ENCODE peak calls at places on chromosomes 1 and 21, in ten cellular contexts. One of them, this sample, is unnamed.

GRCh38 chr1:98325646-98326441 is 335.7 kb upstream of the SNX7 start:
- DNase-seq in sigmoid colon: peak
- DNase-seq in CD4-positive, alpha-beta memory T cell: no peak
- DNase-seq in CD8-positive, alpha-beta memory T cell: no peak
- DNase-seq in adipocyte: peak
- DNase-seq in activated CD4-positive, alpha-beta T cell treated with anti-CD3 and anti-CD28 coated beads, Interleukin-2, amount 10 ng/mL, durations not matched to agents 7 days and 5 days: no peak
- DNase-seq in pancreas: peak
- DNase-seq in HFFc6: peak
- DNase-seq in activated T-cell treated with anti-CD3 and anti-CD28 coated beads, Interleukin-2, amount 50 U/mL, for 72 hours: no peak
- DNase-seq in LoVo: peak
- DNase-seq in this sample: peak

GRCh38 chr1:7755448-7755847 is 15.6 kb upstream of the VAMP3 start:
- DNase-seq in adipocyte: peak
- DNase-seq in pancreas: no peak
- DNase-seq in activated CD4-positive, alpha-beta T cell treated with anti-CD3 and anti-CD28 coated beads, Interleukin-2, amount 10 ng/mL, durations not matched to agents 7 days and 5 days: no peak
- DNase-seq in activated T-cell treated with anti-CD3 and anti-CD28 coated beads, Interleukin-2, amount 50 U/mL, for 72 hours: no peak
- DNase-seq in sigmoid colon: no peak
- DNase-seq in HFFc6: peak
- DNase-seq in CD8-positive, alpha-beta memory T cell: no peak
- DNase-seq in CD4-positive, alpha-beta memory T cell: no peak
- DNase-seq in LoVo: no peak
- DNase-seq in this sample: peak

GRCh38 chr1:87814573-87814972 is 485.9 kb downstream of the LMO4 start:
- DNase-seq in activated CD4-positive, alpha-beta T cell treated with anti-CD3 and anti-CD28 coated beads, Interleukin-2, amount 10 ng/mL, durations not matched to agents 7 days and 5 days: no peak
- DNase-seq in adipocyte: no peak
- DNase-seq in CD4-positive, alpha-beta memory T cell: no peak
- DNase-seq in LoVo: no peak
- DNase-seq in CD8-positive, alpha-beta memory T cell: no peak
- DNase-seq in pancreas: no peak
- DNase-seq in sigmoid colon: no peak
- DNase-seq in activated T-cell treated with anti-CD3 and anti-CD28 coated beads, Interleukin-2, amount 50 U/mL, for 72 hours: no peak
- DNase-seq in HFFc6: no peak
- DNase-seq in this sample: no peak

GRCh38 chr1:107535091-107535490 is 394.3 kb downstream of the NTNG1 start:
- DNase-seq in pancreas: no peak
- DNase-seq in activated T-cell treated with anti-CD3 and anti-CD28 coated beads, Interleukin-2, amount 50 U/mL, for 72 hours: no peak
- DNase-seq in LoVo: no peak
- DNase-seq in HFFc6: no peak
- DNase-seq in activated CD4-positive, alpha-beta T cell treated with anti-CD3 and anti-CD28 coated beads, Interleukin-2, amount 10 ng/mL, durations not matched to agents 7 days and 5 days: no peak
- DNase-seq in CD4-positive, alpha-beta memory T cell: no peak
- DNase-seq in sigmoid colon: no peak
- DNase-seq in CD8-positive, alpha-beta memory T cell: no peak
- DNase-seq in adipocyte: no peak
- DNase-seq in this sample: no peak

GRCh38 chr1:151401125-151401788 is 1.9 kb downstream of the PSMB4 start:
- DNase-seq in pancreas: no peak
- DNase-seq in CD8-positive, alpha-beta memory T cell: no peak
- DNase-seq in activated CD4-positive, alpha-beta T cell treated with anti-CD3 and anti-CD28 coated beads, Interleukin-2, amount 10 ng/mL, durations not matched to agents 7 days and 5 days: no peak
- DNase-seq in sigmoid colon: no peak
- DNase-seq in CD4-positive, alpha-beta memory T cell: no peak
- DNase-seq in LoVo: no peak
- DNase-seq in adipocyte: peak
- DNase-seq in activated T-cell treated with anti-CD3 and anti-CD28 coated beads, Interleukin-2, amount 50 U/mL, for 72 hours: no peak
- DNase-seq in HFFc6: peak
- DNase-seq in this sample: no peak

GRCh38 chr1:71509051-71509595 is 428.3 kb upstream of the ZRANB2 start:
- DNase-seq in adipocyte: no peak
- DNase-seq in sigmoid colon: no peak
- DNase-seq in pancreas: no peak
- DNase-seq in activated T-cell treated with anti-CD3 and anti-CD28 coated beads, Interleukin-2, amount 50 U/mL, for 72 hours: no peak
- DNase-seq in CD8-positive, alpha-beta memory T cell: no peak
- DNase-seq in CD4-positive, alpha-beta memory T cell: no peak
- DNase-seq in LoVo: no peak
- DNase-seq in HFFc6: peak
- DNase-seq in activated CD4-positive, alpha-beta T cell treated with anti-CD3 and anti-CD28 coated beads, Interleukin-2, amount 10 ng/mL, durations not matched to agents 7 days and 5 days: no peak
- DNase-seq in this sample: no peak

GRCh38 chr1:119673171-119673940 is 25.3 kb upstream of the ZNF697 start:
- DNase-seq in CD8-positive, alpha-beta memory T cell: no peak
- DNase-seq in sigmoid colon: no peak
- DNase-seq in activated CD4-positive, alpha-beta T cell treated with anti-CD3 and anti-CD28 coated beads, Interleukin-2, amount 10 ng/mL, durations not matched to agents 7 days and 5 days: no peak
- DNase-seq in pancreas: no peak
- DNase-seq in CD4-positive, alpha-beta memory T cell: no peak
- DNase-seq in LoVo: no peak
- DNase-seq in activated T-cell treated with anti-CD3 and anti-CD28 coated beads, Interleukin-2, amount 50 U/mL, for 72 hours: no peak
- DNase-seq in HFFc6: no peak
- DNase-seq in adipocyte: no peak
- DNase-seq in this sample: peak

GRCh38 chr21:39750670-39751069 is 5.7 kb downstream of the IGSF5 start:
- DNase-seq in adipocyte: no peak
- DNase-seq in HFFc6: no peak
- DNase-seq in sigmoid colon: no peak
- DNase-seq in activated CD4-positive, alpha-beta T cell treated with anti-CD3 and anti-CD28 coated beads, Interleukin-2, amount 10 ng/mL, durations not matched to agents 7 days and 5 days: no peak
- DNase-seq in activated T-cell treated with anti-CD3 and anti-CD28 coated beads, Interleukin-2, amount 50 U/mL, for 72 hours: no peak
- DNase-seq in LoVo: no peak
- DNase-seq in pancreas: no peak
- DNase-seq in CD4-positive, alpha-beta memory T cell: no peak
- DNase-seq in CD8-positive, alpha-beta memory T cell: no peak
- DNase-seq in this sample: no peak

GRCh38 chr1:86429830-86430229 is 5.9 kb downstream of the CLCA2 start:
- DNase-seq in sigmoid colon: peak
- DNase-seq in activated CD4-positive, alpha-beta T cell treated with anti-CD3 and anti-CD28 coated beads, Interleukin-2, amount 10 ng/mL, durations not matched to agents 7 days and 5 days: no peak
- DNase-seq in pancreas: peak
- DNase-seq in HFFc6: peak
- DNase-seq in LoVo: no peak
- DNase-seq in adipocyte: peak
- DNase-seq in CD4-positive, alpha-beta memory T cell: no peak
- DNase-seq in activated T-cell treated with anti-CD3 and anti-CD28 coated beads, Interleukin-2, amount 50 U/mL, for 72 hours: no peak
- DNase-seq in CD8-positive, alpha-beta memory T cell: no peak
- DNase-seq in this sample: peak

GRCh38 chr1:72184099-72184695 is 98.1 kb downstream of the NEGR1 start:
- DNase-seq in pancreas: no peak
- DNase-seq in LoVo: no peak
- DNase-seq in CD8-positive, alpha-beta memory T cell: no peak
- DNase-seq in sigmoid colon: no peak
- DNase-seq in HFFc6: no peak
- DNase-seq in activated T-cell treated with anti-CD3 and anti-CD28 coated beads, Interleukin-2, amount 50 U/mL, for 72 hours: no peak
- DNase-seq in activated CD4-positive, alpha-beta T cell treated with anti-CD3 and anti-CD28 coated beads, Interleukin-2, amount 10 ng/mL, durations not matched to agents 7 days and 5 days: no peak
- DNase-seq in adipocyte: peak
- DNase-seq in CD4-positive, alpha-beta memory T cell: no peak
- DNase-seq in this sample: no peak

GRCh38 chr1:88685239-88685604 is 1.1 kb downstream of the PKN2 start:
- DNase-seq in CD4-positive, alpha-beta memory T cell: no peak
- DNase-seq in activated T-cell treated with anti-CD3 and anti-CD28 coated beads, Interleukin-2, amount 50 U/mL, for 72 hours: peak
- DNase-seq in HFFc6: peak
- DNase-seq in adipocyte: peak
- DNase-seq in activated CD4-positive, alpha-beta T cell treated with anti-CD3 and anti-CD28 coated beads, Interleukin-2, amount 10 ng/mL, durations not matched to agents 7 days and 5 days: peak
- DNase-seq in pancreas: no peak
- DNase-seq in LoVo: no peak
- DNase-seq in sigmoid colon: no peak
- DNase-seq in CD8-positive, alpha-beta memory T cell: no peak
- DNase-seq in this sample: no peak

GRCh38 chr1:215719569-215719968 is 152.5 kb downstream of the KCTD3 start:
- DNase-seq in activated CD4-positive, alpha-beta T cell treated with anti-CD3 and anti-CD28 coated beads, Interleukin-2, amount 10 ng/mL, durations not matched to agents 7 days and 5 days: no peak
- DNase-seq in adipocyte: no peak
- DNase-seq in activated T-cell treated with anti-CD3 and anti-CD28 coated beads, Interleukin-2, amount 50 U/mL, for 72 hours: no peak
- DNase-seq in LoVo: no peak
- DNase-seq in pancreas: no peak
- DNase-seq in CD4-positive, alpha-beta memory T cell: no peak
- DNase-seq in CD8-positive, alpha-beta memory T cell: no peak
- DNase-seq in sigmoid colon: no peak
- DNase-seq in HFFc6: peak
- DNase-seq in this sample: no peak

GRCh38 chr1:154418062-154418897 is 13.1 kb downstream of the IL6R start:
- DNase-seq in CD4-positive, alpha-beta memory T cell: no peak
- DNase-seq in CD8-positive, alpha-beta memory T cell: no peak
- DNase-seq in adipocyte: no peak
- DNase-seq in HFFc6: no peak
- DNase-seq in sigmoid colon: no peak
- DNase-seq in LoVo: peak
- DNase-seq in activated T-cell treated with anti-CD3 and anti-CD28 coated beads, Interleukin-2, amount 50 U/mL, for 72 hours: peak
- DNase-seq in activated CD4-positive, alpha-beta T cell treated with anti-CD3 and anti-CD28 coated beads, Interleukin-2, amount 10 ng/mL, durations not matched to agents 7 days and 5 days: no peak
- DNase-seq in pancreas: peak
- DNase-seq in this sample: peak

GRCh38 chr1:51969038-51969705 is 21.3 kb downstream of the RAB3B start:
- DNase-seq in CD4-positive, alpha-beta memory T cell: no peak
- DNase-seq in adipocyte: peak
- DNase-seq in LoVo: no peak
- DNase-seq in activated CD4-positive, alpha-beta T cell treated with anti-CD3 and anti-CD28 coated beads, Interleukin-2, amount 10 ng/mL, durations not matched to agents 7 days and 5 days: no peak
- DNase-seq in sigmoid colon: no peak
- DNase-seq in activated T-cell treated with anti-CD3 and anti-CD28 coated beads, Interleukin-2, amount 50 U/mL, for 72 hours: no peak
- DNase-seq in pancreas: no peak
- DNase-seq in CD8-positive, alpha-beta memory T cell: no peak
- DNase-seq in HFFc6: peak
- DNase-seq in this sample: no peak

GRCh38 chr1:220241072-220241663 is 31.1 kb downstream of the RAB3GAP2 start:
- DNase-seq in activated CD4-positive, alpha-beta T cell treated with anti-CD3 and anti-CD28 coated beads, Interleukin-2, amount 10 ng/mL, durations not matched to agents 7 days and 5 days: no peak
- DNase-seq in activated T-cell treated with anti-CD3 and anti-CD28 coated beads, Interleukin-2, amount 50 U/mL, for 72 hours: no peak
- DNase-seq in CD8-positive, alpha-beta memory T cell: no peak
- DNase-seq in CD4-positive, alpha-beta memory T cell: no peak
- DNase-seq in LoVo: no peak
- DNase-seq in sigmoid colon: no peak
- DNase-seq in HFFc6: no peak
- DNase-seq in pancreas: no peak
- DNase-seq in adipocyte: no peak
- DNase-seq in this sample: no peak

GRCh38 chr21:31354604-31355443 is 10.8 kb upstream of the TIAM1 start:
- DNase-seq in CD8-positive, alpha-beta memory T cell: peak
- DNase-seq in HFFc6: no peak
- DNase-seq in activated T-cell treated with anti-CD3 and anti-CD28 coated beads, Interleukin-2, amount 50 U/mL, for 72 hours: peak
- DNase-seq in activated CD4-positive, alpha-beta T cell treated with anti-CD3 and anti-CD28 coated beads, Interleukin-2, amount 10 ng/mL, durations not matched to agents 7 days and 5 days: peak
- DNase-seq in LoVo: peak
- DNase-seq in pancreas: no peak
- DNase-seq in CD4-positive, alpha-beta memory T cell: peak
- DNase-seq in sigmoid colon: no peak
- DNase-seq in adipocyte: peak
- DNase-seq in this sample: peak

GRCh38 chr1:98276514-98276913 is 355.7 kb upstream of the DPYD start:
- DNase-seq in pancreas: no peak
- DNase-seq in adipocyte: no peak
- DNase-seq in LoVo: no peak
- DNase-seq in activated T-cell treated with anti-CD3 and anti-CD28 coated beads, Interleukin-2, amount 50 U/mL, for 72 hours: no peak
- DNase-seq in sigmoid colon: no peak
- DNase-seq in HFFc6: no peak
- DNase-seq in CD4-positive, alpha-beta memory T cell: no peak
- DNase-seq in CD8-positive, alpha-beta memory T cell: no peak
- DNase-seq in activated CD4-positive, alpha-beta T cell treated with anti-CD3 and anti-CD28 coated beads, Interleukin-2, amount 10 ng/mL, durations not matched to agents 7 days and 5 days: no peak
- DNase-seq in this sample: no peak

GRCh38 chr1:186327331-186327730 is 47.7 kb downstream of the TPR start:
- DNase-seq in adipocyte: no peak
- DNase-seq in activated CD4-positive, alpha-beta T cell treated with anti-CD3 and anti-CD28 coated beads, Interleukin-2, amount 10 ng/mL, durations not matched to agents 7 days and 5 days: no peak
- DNase-seq in LoVo: no peak
- DNase-seq in sigmoid colon: no peak
- DNase-seq in CD8-positive, alpha-beta memory T cell: no peak
- DNase-seq in activated T-cell treated with anti-CD3 and anti-CD28 coated beads, Interleukin-2, amount 50 U/mL, for 72 hours: no peak
- DNase-seq in HFFc6: no peak
- DNase-seq in pancreas: no peak
- DNase-seq in CD4-positive, alpha-beta memory T cell: no peak
- DNase-seq in this sample: no peak

GRCh38 chr21:29232601-29233541 is 65.9 kb upstream of the BACH1 start:
- DNase-seq in CD8-positive, alpha-beta memory T cell: no peak
- DNase-seq in activated T-cell treated with anti-CD3 and anti-CD28 coated beads, Interleukin-2, amount 50 U/mL, for 72 hours: peak
- DNase-seq in CD4-positive, alpha-beta memory T cell: no peak
- DNase-seq in activated CD4-positive, alpha-beta T cell treated with anti-CD3 and anti-CD28 coated beads, Interleukin-2, amount 10 ng/mL, durations not matched to agents 7 days and 5 days: no peak
- DNase-seq in adipocyte: peak
- DNase-seq in HFFc6: peak
- DNase-seq in LoVo: peak
- DNase-seq in pancreas: no peak
- DNase-seq in sigmoid colon: no peak
- DNase-seq in this sample: no peak

GRCh38 chr1:208068908-208069307 is 158.0 kb upstream of the CD34 start:
- DNase-seq in CD8-positive, alpha-beta memory T cell: no peak
- DNase-seq in adipocyte: no peak
- DNase-seq in sigmoid colon: no peak
- DNase-seq in CD4-positive, alpha-beta memory T cell: no peak
- DNase-seq in pancreas: no peak
- DNase-seq in activated CD4-positive, alpha-beta T cell treated with anti-CD3 and anti-CD28 coated beads, Interleukin-2, amount 10 ng/mL, durations not matched to agents 7 days and 5 days: no peak
- DNase-seq in activated T-cell treated with anti-CD3 and anti-CD28 coated beads, Interleukin-2, amount 50 U/mL, for 72 hours: no peak
- DNase-seq in LoVo: no peak
- DNase-seq in HFFc6: no peak
- DNase-seq in this sample: no peak

GRCh38 chr1:37028981-37029617 is 5.2 kb downstream of the GRIK3 start:
- DNase-seq in sigmoid colon: no peak
- DNase-seq in CD8-positive, alpha-beta memory T cell: no peak
- DNase-seq in activated CD4-positive, alpha-beta T cell treated with anti-CD3 and anti-CD28 coated beads, Interleukin-2, amount 10 ng/mL, durations not matched to agents 7 days and 5 days: no peak
- DNase-seq in adipocyte: no peak
- DNase-seq in activated T-cell treated with anti-CD3 and anti-CD28 coated beads, Interleukin-2, amount 50 U/mL, for 72 hours: no peak
- DNase-seq in HFFc6: no peak
- DNase-seq in CD4-positive, alpha-beta memory T cell: no peak
- DNase-seq in LoVo: no peak
- DNase-seq in pancreas: no peak
- DNase-seq in this sample: no peak

GRCh38 chr1:187313115-187313514 is 484.4 kb downstream of the PLA2G4A start:
- DNase-seq in activated T-cell treated with anti-CD3 and anti-CD28 coated beads, Interleukin-2, amount 50 U/mL, for 72 hours: no peak
- DNase-seq in CD8-positive, alpha-beta memory T cell: no peak
- DNase-seq in adipocyte: no peak
- DNase-seq in pancreas: no peak
- DNase-seq in activated CD4-positive, alpha-beta T cell treated with anti-CD3 and anti-CD28 coated beads, Interleukin-2, amount 10 ng/mL, durations not matched to agents 7 days and 5 days: no peak
- DNase-seq in CD4-positive, alpha-beta memory T cell: no peak
- DNase-seq in HFFc6: no peak
- DNase-seq in sigmoid colon: no peak
- DNase-seq in LoVo: no peak
- DNase-seq in this sample: no peak

GRCh38 chr1:84750110-84750509 is 59.8 kb upstream of the SSX2IP start:
- DNase-seq in adipocyte: no peak
- DNase-seq in CD4-positive, alpha-beta memory T cell: no peak
- DNase-seq in CD8-positive, alpha-beta memory T cell: no peak
- DNase-seq in pancreas: no peak
- DNase-seq in activated CD4-positive, alpha-beta T cell treated with anti-CD3 and anti-CD28 coated beads, Interleukin-2, amount 10 ng/mL, durations not matched to agents 7 days and 5 days: no peak
- DNase-seq in LoVo: no peak
- DNase-seq in HFFc6: peak
- DNase-seq in sigmoid colon: no peak
- DNase-seq in activated T-cell treated with anti-CD3 and anti-CD28 coated beads, Interleukin-2, amount 50 U/mL, for 72 hours: no peak
- DNase-seq in this sample: no peak

GRCh38 chr1:20371411-20371810 is 80.7 kb downstream of the VWA5B1 start:
- DNase-seq in sigmoid colon: peak
- DNase-seq in adipocyte: peak
- DNase-seq in CD4-positive, alpha-beta memory T cell: no peak
- DNase-seq in CD8-positive, alpha-beta memory T cell: no peak
- DNase-seq in pancreas: no peak
- DNase-seq in HFFc6: no peak
- DNase-seq in activated CD4-positive, alpha-beta T cell treated with anti-CD3 and anti-CD28 coated beads, Interleukin-2, amount 10 ng/mL, durations not matched to agents 7 days and 5 days: no peak
- DNase-seq in activated T-cell treated with anti-CD3 and anti-CD28 coated beads, Interleukin-2, amount 50 U/mL, for 72 hours: no peak
- DNase-seq in LoVo: no peak
- DNase-seq in this sample: no peak

GRCh38 chr21:42562258-42562657 is 48.6 kb downstream of the SLC37A1 start:
- DNase-seq in CD8-positive, alpha-beta memory T cell: no peak
- DNase-seq in adipocyte: no peak
- DNase-seq in pancreas: no peak
- DNase-seq in LoVo: no peak
- DNase-seq in activated T-cell treated with anti-CD3 and anti-CD28 coated beads, Interleukin-2, amount 50 U/mL, for 72 hours: no peak
- DNase-seq in sigmoid colon: no peak
- DNase-seq in HFFc6: no peak
- DNase-seq in activated CD4-positive, alpha-beta T cell treated with anti-CD3 and anti-CD28 coated beads, Interleukin-2, amount 10 ng/mL, durations not matched to agents 7 days and 5 days: no peak
- DNase-seq in CD4-positive, alpha-beta memory T cell: no peak
- DNase-seq in this sample: no peak

GRCh38 chr1:232591344-232591743 is 38.6 kb downstream of the SIPA1L2 start:
- DNase-seq in CD4-positive, alpha-beta memory T cell: no peak
- DNase-seq in CD8-positive, alpha-beta memory T cell: no peak
- DNase-seq in pancreas: no peak
- DNase-seq in HFFc6: no peak
- DNase-seq in activated CD4-positive, alpha-beta T cell treated with anti-CD3 and anti-CD28 coated beads, Interleukin-2, amount 10 ng/mL, durations not matched to agents 7 days and 5 days: no peak
- DNase-seq in sigmoid colon: no peak
- DNase-seq in adipocyte: no peak
- DNase-seq in activated T-cell treated with anti-CD3 and anti-CD28 coated beads, Interleukin-2, amount 50 U/mL, for 72 hours: no peak
- DNase-seq in LoVo: no peak
- DNase-seq in this sample: no peak

GRCh38 chr1:29782846-29783500 is 546.7 kb downstream of the PTPRU start:
- DNase-seq in pancreas: no peak
- DNase-seq in HFFc6: no peak
- DNase-seq in adipocyte: no peak
- DNase-seq in sigmoid colon: no peak
- DNase-seq in activated CD4-positive, alpha-beta T cell treated with anti-CD3 and anti-CD28 coated beads, Interleukin-2, amount 10 ng/mL, durations not matched to agents 7 days and 5 days: no peak
- DNase-seq in LoVo: no peak
- DNase-seq in CD4-positive, alpha-beta memory T cell: no peak
- DNase-seq in CD8-positive, alpha-beta memory T cell: no peak
- DNase-seq in activated T-cell treated with anti-CD3 and anti-CD28 coated beads, Interleukin-2, amount 50 U/mL, for 72 hours: no peak
- DNase-seq in this sample: no peak

GRCh38 chr1:15849775-15850449 is 2.4 kb downstream of the SPEN start:
- DNase-seq in activated CD4-positive, alpha-beta T cell treated with anti-CD3 and anti-CD28 coated beads, Interleukin-2, amount 10 ng/mL, durations not matched to agents 7 days and 5 days: peak
- DNase-seq in sigmoid colon: peak
- DNase-seq in CD8-positive, alpha-beta memory T cell: peak
- DNase-seq in adipocyte: peak
- DNase-seq in CD4-positive, alpha-beta memory T cell: peak
- DNase-seq in LoVo: peak
- DNase-seq in activated T-cell treated with anti-CD3 and anti-CD28 coated beads, Interleukin-2, amount 50 U/mL, for 72 hours: peak
- DNase-seq in pancreas: peak
- DNase-seq in HFFc6: peak
- DNase-seq in this sample: peak

This sample was measured in HT-29.